ENCODE peak calls at places on chromosomes 6 and 20, in five cellular contexts. H, Q, W, D and B are unnamed samples.

GRCh38 chr20:59421089-59421488 is 120.7 kb downstream of the EDN3 start:
- DNase-seq in H (no peak), Q (no peak), W (no peak), D (no peak), B (no peak)

GRCh38 chr6:29763491-29764289 is 40.5 kb downstream of the HLA-F start:
- DNase-seq in H (no peak), Q (peak), W (no peak), D (no peak), B (peak)

GRCh38 chr20:26214991-26215390 is 518.3 kb upstream of the ZNF337 start:
- DNase-seq in H (no peak), Q (no peak), W (no peak), D (no peak), B (no peak)

GRCh38 chr6:111610548-111611172 is 5.0 kb upstream of the TRAF3IP2 start:
- DNase-seq in H (no peak), Q (no peak), W (no peak), D (no peak), B (no peak)

GRCh38 chr6:53627391-53628218 is 38.0 kb downstream of the KLHL31 start:
- DNase-seq in H (no peak), Q (no peak), W (no peak), D (no peak), B (no peak)

GRCh38 chr6:53984581-53984980 is 126.7 kb upstream of the MLIP start:
- DNase-seq in H (no peak), Q (no peak), W (no peak), D (no peak), B (no peak)

GRCh38 chr20:63089051-63089907 is 82.5 kb upstream of the BHLHE23 start:
- DNase-seq in H (no peak), Q (peak), W (no peak), D (no peak), B (no peak)

GRCh38 chr20:31695849-31696804 is 26.5 kb downstream of the BCL2L1 start:
- DNase-seq in H (no peak), Q (no peak), W (peak), D (no peak), B (peak)

GRCh38 chr6:15365273-15365687 is 119.4 kb downstream of the JARID2 start:
- DNase-seq in H (peak), Q (peak), W (peak), D (peak), B (peak)

GRCh38 chr6:117907600-117908245 is 659 bp downstream of the SLC35F1 start:
- DNase-seq in H (peak), Q (peak), W (no peak), D (no peak), B (no peak)

GRCh38 chr6:83138118-83138722 is 54.8 kb downstream of the PGM3 start:
- DNase-seq in H (no peak), Q (no peak), W (no peak), D (no peak), B (no peak)

GRCh38 chr6:135104199-135104598 is 49.6 kb upstream of the HBS1L start:
- DNase-seq in H (no peak), Q (no peak), W (no peak), D (no peak), B (no peak)

GRCh38 chr20:64119301-64119680 is 11.9 kb upstream of the NPBWR2 start:
- DNase-seq in H (no peak), Q (peak), W (no peak), D (no peak), B (no peak)

GRCh38 chr20:47389867-47390347 is 33.4 kb upstream of the ZMYND8 start:
- DNase-seq in H (no peak), Q (no peak), W (no peak), D (no peak), B (no peak)

GRCh38 chr6:100344761-100345160 is 120.0 kb downstream of the SIM1 start:
- DNase-seq in H (no peak), Q (no peak), W (no peak), D (no peak), B (no peak)

GRCh38 chr20:16025084-16025483 is 548.2 kb downstream of the KIF16B start:
- DNase-seq in H (peak), Q (no peak), W (no peak), D (no peak), B (no peak)

GRCh38 chr20:22411568-22412450 is 172.6 kb downstream of the FOXA2 start:
- DNase-seq in H (no peak), Q (no peak), W (peak), D (no peak), B (peak)

GRCh38 chr6:33621396-33622388 is 570 bp downstream of the ITPR3 start:
- DNase-seq in H (peak), Q (peak), W (no peak), D (no peak), B (peak)

GRCh38 chr20:45289942-45290676 is 16.5 kb upstream of the RBPJL start:
- DNase-seq in H (no peak), Q (no peak), W (no peak), D (no peak), B (no peak)

GRCh38 chr6:13357551-13358075 is 29.3 kb upstream of the TBC1D7 start:
- DNase-seq in H (peak), Q (no peak), W (no peak), D (no peak), B (no peak)

GRCh38 chr20:63168861-63169260 is 47.1 kb downstream of the YTHDF1 start:
- DNase-seq in H (no peak), Q (no peak), W (no peak), D (no peak), B (no peak)

GRCh38 chr6:30684386-30685156 is 1.9 kb downstream of the PPP1R18 start:
- DNase-seq in H (no peak), Q (no peak), W (peak), D (no peak), B (no peak)

GRCh38 chr6:159727717-159728440 is 573 bp downstream of the WTAP start:
- DNase-seq in H (no peak), Q (no peak), W (no peak), D (no peak), B (peak)

GRCh38 chr20:41138217-41138526 is 829 bp downstream of the PLCG1 start:
- DNase-seq in H (no peak), Q (no peak), W (no peak), D (no peak), B (no peak)

DNA sequence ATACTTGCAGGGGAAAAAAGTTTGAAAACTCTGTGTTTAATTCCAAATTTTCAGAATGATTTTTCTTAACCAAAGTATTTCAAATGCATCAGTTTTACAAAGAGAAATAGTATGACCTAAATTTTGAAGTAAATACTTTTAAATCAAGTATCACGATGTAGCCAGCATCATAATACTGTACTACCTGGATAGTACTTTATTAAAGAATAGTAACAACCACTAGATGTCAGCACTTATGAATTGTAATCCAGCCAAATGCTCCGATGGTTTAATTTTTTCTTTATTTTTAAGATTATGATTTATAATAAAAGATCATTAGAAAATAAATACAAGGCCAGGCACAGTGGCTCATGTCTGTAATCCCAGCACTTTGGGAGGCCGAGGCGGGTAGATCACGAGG is 37.2 kb upstream of the HACE1 start:
- DNase-seq in H (no peak), Q (no peak), W (no peak), D (no peak), B (no peak)
- TF ChIP-seq CTCF in H (peak), Q (peak), W (no peak), D (peak), B (no peak)

DNA sequence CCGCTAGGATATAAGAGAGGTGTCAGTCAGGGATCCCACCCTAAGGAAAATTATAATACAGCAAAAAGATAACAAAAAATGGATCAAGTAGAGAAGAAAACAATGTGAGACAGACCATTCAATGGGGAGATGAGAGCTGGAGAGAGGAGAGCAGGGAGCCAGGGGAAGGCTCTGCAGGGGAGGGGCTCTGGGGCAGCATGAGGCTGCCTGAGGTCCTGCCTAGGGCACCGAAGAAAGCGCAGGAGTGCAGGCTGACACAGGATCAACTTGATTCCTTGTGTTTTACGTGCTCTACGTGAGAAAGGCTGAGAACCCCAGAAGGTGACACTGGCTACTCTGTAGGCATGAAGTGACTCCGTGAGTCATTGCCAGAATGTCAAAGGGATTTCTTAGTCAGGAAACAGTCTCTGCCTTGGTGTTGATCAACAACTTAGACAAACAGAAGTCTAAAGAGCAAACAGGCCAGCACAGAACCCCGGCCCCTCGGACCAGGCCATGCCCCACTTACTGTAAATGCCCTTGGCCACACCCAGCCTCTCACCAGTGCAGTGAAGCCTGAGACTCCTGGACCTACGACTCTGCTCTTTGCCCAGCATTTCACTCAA is 290.1 kb upstream of the PRDM1 start:
- DNase-seq in H (no peak), Q (no peak), W (no peak), D (no peak), B (no peak)
- H3K4me3 ChIP-seq in H (no peak), Q (no peak), W (no peak), D (no peak), B (no peak)

GRCh38 chr6:35780719-35781118 is at the start of gene CLPSL1:
- DNase-seq in H (no peak), Q (no peak), W (no peak), D (no peak), B (no peak)
- H3K27ac ChIP-seq in H (no peak), Q (no peak), W (no peak), D (no peak), B (no peak)

DNA sequence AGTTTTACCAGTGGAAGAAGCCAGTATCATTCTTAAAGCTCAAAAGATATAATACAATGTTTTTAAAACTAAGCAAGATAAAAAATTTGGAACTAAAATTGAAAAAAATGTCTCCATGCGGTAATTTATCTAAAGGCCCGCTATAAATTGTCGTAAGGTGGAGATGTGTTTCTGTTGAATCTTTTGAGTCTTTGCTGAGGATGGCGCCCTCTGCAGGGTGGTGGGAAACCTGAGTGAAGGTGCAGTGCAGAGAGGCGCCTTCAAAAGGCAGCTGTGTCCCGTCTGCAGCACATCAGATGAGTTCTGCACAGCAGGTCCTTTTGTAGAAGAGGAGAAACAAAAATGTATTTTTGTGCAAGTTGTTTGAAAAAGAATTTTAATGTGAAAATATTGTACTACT is 29.4 kb upstream of the KIF25 start:
- DNase-seq in H (peak), Q (peak), W (no peak), D (no peak), B (no peak)
- TF ChIP-seq CTCF in H (peak), Q (peak), W (no peak), D (peak), B (peak)

GRCh38 chr20:50810842-50811241 is 16.0 kb downstream of the BCAS4 start:
- DNase-seq in H (no peak), Q (no peak), W (no peak), D (no peak), B (no peak)

GRCh38 chr20:50813801-50814200 is 18.9 kb downstream of the BCAS4 start:
- DNase-seq in H (no peak), Q (no peak), W (no peak), D (no peak), B (no peak)

GRCh38 chr20:50814438-50815161 is 19.7 kb downstream of the BCAS4 start:
- DNase-seq in H (no peak), Q (no peak), W (no peak), D (no peak), B (no peak)

GRCh38 chr20:50815162-50815989 is 20.5 kb downstream of the BCAS4 start:
- DNase-seq in H (no peak), Q (no peak), W (peak), D (no peak), B (peak)

DNA sequence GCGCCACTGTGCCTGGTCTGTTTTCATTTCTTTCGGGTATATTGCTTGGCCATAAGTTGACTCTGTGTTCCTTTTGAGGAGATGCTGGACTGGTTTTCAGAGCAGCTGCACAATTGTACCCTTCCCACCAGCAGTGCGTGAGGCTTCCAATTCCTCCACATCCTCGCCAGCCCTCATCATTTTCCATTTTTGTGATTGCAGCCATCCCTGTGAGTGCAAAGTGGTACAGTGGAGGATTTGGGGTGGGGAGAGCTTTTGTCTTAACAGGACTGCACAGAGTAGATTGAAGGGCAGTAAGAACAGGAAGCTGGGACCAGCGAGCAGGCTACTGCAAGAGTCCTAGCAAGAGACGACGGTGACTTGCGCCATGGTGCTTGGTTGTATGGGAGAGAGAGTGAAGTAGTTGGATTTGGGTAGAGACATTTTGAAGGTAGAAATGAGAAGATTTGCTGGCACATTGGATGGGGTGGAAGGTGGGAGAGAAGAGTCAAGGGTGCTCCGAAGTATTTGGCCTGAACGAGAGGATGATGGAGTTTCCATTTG is 18.3 kb downstream of the BCAS4 start:
- DNase-seq in H (no peak), Q (no peak), W (no peak), D (no peak), B (no peak)
- H3K4me3 ChIP-seq in H (no peak), Q (no peak), W (no peak), D (no peak), B (no peak)